ENCODE peak calls at places on chromosome 1, in ten cellular contexts. W, U, E, N, I, Y, C, B, D and H are unnamed samples.
A peak's percentile ranks its signal among the peaks of the same experiment; 100 is the strongest.

GRCh38 chr1:94322696-94323095 is 85.3 kb upstream of the ARHGAP29 start:
- DNase-seq in W (no peak), U (peak; percentile 83), E (no peak), N (no peak), I (no peak), Y (no peak), C (no peak), B (no peak), D (no peak), H (no peak)

GRCh38 chr1:40710581-40711315 is 19.2 kb downstream of the NFYC start:
- DNase-seq in W (no peak), U (no peak), E (no peak), N (no peak), I (no peak), Y (no peak), C (no peak), B (no peak), D (peak; percentile 26), H (no peak)

GRCh38 chr1:218585565-218586184 is 240.5 kb downstream of the TGFB2 start:
- DNase-seq in W (no peak), U (peak; percentile 42), E (peak; percentile 90), N (no peak), I (no peak), Y (no peak), C (no peak), B (no peak), D (no peak), H (no peak)

GRCh38 chr1:63701187-63701586 is 72.6 kb upstream of the ROR1 start:
- DNase-seq in W (no peak), U (no peak), E (no peak), N (no peak), I (peak; percentile 60), Y (no peak), C (no peak), B (no peak), D (no peak), H (no peak)

GRCh38 chr1:19124273-19124672 is 85.8 kb downstream of the UBR4 start:
- DNase-seq in W (peak; percentile 57), U (no peak), E (no peak), N (no peak), I (no peak), Y (no peak), C (no peak), B (no peak), D (no peak), H (no peak)

GRCh38 chr1:2014726-2015382 is 4.3 kb upstream of the GABRD start:
- DNase-seq in W (no peak), U (peak; percentile 3), E (no peak), N (no peak), I (no peak), Y (no peak), C (no peak), B (no peak), D (peak; percentile 78), H (no peak)

GRCh38 chr1:228794810-228795209 is 59.5 kb downstream of the RHOU start:
- DNase-seq in W (peak; percentile 48), U (no peak), E (no peak), N (no peak), I (no peak), Y (no peak), C (no peak), B (no peak), D (no peak), H (no peak)

GRCh38 chr1:203818399-203818798 is 23.0 kb downstream of the ZBED6 start:
- DNase-seq in W (no peak), U (no peak), E (no peak), N (peak; percentile 8), I (no peak), Y (no peak), C (no peak), B (no peak), D (no peak), H (no peak)